ENCODE peak calls at places on chromosomes 11 and 22, in five cellular contexts. One of them, this sample, is unnamed.

GRCh38 chr11:2732940-2733628 is 33.3 kb upstream of the KCNQ1OT1 start:
- DNase-seq in brain microvascular endothelial cell: no peak
- DNase-seq in hepatocyte: no peak
- DNase-seq in fibroblast of lung: no peak
- DNase-seq in PC-3: no peak
- DNase-seq in this sample: no peak

GRCh38 chr11:14273885-14274284 is 85.1 kb downstream of the RRAS2 start:
- DNase-seq in brain microvascular endothelial cell: no peak
- DNase-seq in hepatocyte: no peak
- DNase-seq in fibroblast of lung: no peak
- DNase-seq in PC-3: no peak
- DNase-seq in this sample: no peak

GRCh38 chr11:57639321-57640067 is 10.2 kb downstream of the YPEL4 start:
- DNase-seq in brain microvascular endothelial cell: no peak
- DNase-seq in hepatocyte: peak
- DNase-seq in fibroblast of lung: peak
- DNase-seq in PC-3: peak
- DNase-seq in this sample: no peak

GRCh38 chr11:126186031-126186698 is 25.3 kb downstream of the RPUSD4 start:
- DNase-seq in brain microvascular endothelial cell: no peak
- DNase-seq in hepatocyte: no peak
- DNase-seq in fibroblast of lung: no peak
- DNase-seq in PC-3: no peak
- DNase-seq in this sample: no peak

GRCh38 chr22:29716814-29717213 is 3.0 kb upstream of the CABP7 start:
- DNase-seq in brain microvascular endothelial cell: peak
- DNase-seq in hepatocyte: peak
- DNase-seq in fibroblast of lung: peak
- DNase-seq in PC-3: peak
- DNase-seq in this sample: peak

GRCh38 chr11:124586247-124586860 is 16.6 kb downstream of the OR8A1 start:
- DNase-seq in brain microvascular endothelial cell: peak
- DNase-seq in hepatocyte: peak
- DNase-seq in fibroblast of lung: peak
- DNase-seq in PC-3: peak
- DNase-seq in this sample: peak

GRCh38 chr11:111349191-111349695 is 29.8 kb downstream of the POU2AF1 start:
- DNase-seq in brain microvascular endothelial cell: no peak
- DNase-seq in hepatocyte: no peak
- DNase-seq in fibroblast of lung: no peak
- DNase-seq in PC-3: no peak
- DNase-seq in this sample: no peak

GRCh38 chr11:94325681-94326080 is 21.3 kb downstream of the IZUMO1R start:
- DNase-seq in brain microvascular endothelial cell: peak
- DNase-seq in hepatocyte: peak
- DNase-seq in fibroblast of lung: no peak
- DNase-seq in PC-3: peak
- DNase-seq in this sample: no peak

GRCh38 chr11:60953781-60954180 is 1.8 kb upstream of the SLC15A3 start:
- DNase-seq in brain microvascular endothelial cell: no peak
- DNase-seq in hepatocyte: no peak
- DNase-seq in fibroblast of lung: peak
- DNase-seq in PC-3: no peak
- DNase-seq in this sample: peak

GRCh38 chr22:30506507-30506968 is 1.0 kb upstream of the SEC14L4 start:
- DNase-seq in brain microvascular endothelial cell: no peak
- DNase-seq in hepatocyte: no peak
- DNase-seq in fibroblast of lung: no peak
- DNase-seq in PC-3: no peak
- DNase-seq in this sample: no peak

GRCh38 chr11:35850191-35850590 is 93.7 kb upstream of the LDLRAD3 start:
- DNase-seq in brain microvascular endothelial cell: no peak
- DNase-seq in hepatocyte: no peak
- DNase-seq in fibroblast of lung: no peak
- DNase-seq in PC-3: no peak
- DNase-seq in this sample: no peak

GRCh38 chr11:8870461-8871282 is 40.3 kb upstream of the AKIP1 start:
- DNase-seq in brain microvascular endothelial cell: peak
- DNase-seq in hepatocyte: peak
- DNase-seq in fibroblast of lung: peak
- DNase-seq in PC-3: peak
- DNase-seq in this sample: peak

GRCh38 chr11:17764446-17765218 is 30.1 kb downstream of the KCNC1 start:
- DNase-seq in brain microvascular endothelial cell: no peak
- DNase-seq in hepatocyte: no peak
- DNase-seq in fibroblast of lung: no peak
- DNase-seq in PC-3: no peak
- DNase-seq in this sample: no peak

GRCh38 chr11:14288189-14288935 is 70.6 kb downstream of the RRAS2 start:
- DNase-seq in brain microvascular endothelial cell: peak
- DNase-seq in hepatocyte: no peak
- DNase-seq in fibroblast of lung: peak
- DNase-seq in PC-3: peak
- DNase-seq in this sample: peak

GRCh38 chr11:77081976-77082836 is 15.4 kb downstream of the CAPN5 start:
- DNase-seq in brain microvascular endothelial cell: no peak
- DNase-seq in hepatocyte: no peak
- DNase-seq in fibroblast of lung: no peak
- DNase-seq in PC-3: no peak
- DNase-seq in this sample: no peak

GRCh38 chr22:36860821-36861659 is at the start of gene NCF4:
- DNase-seq in brain microvascular endothelial cell: no peak
- DNase-seq in hepatocyte: no peak
- DNase-seq in fibroblast of lung: no peak
- DNase-seq in PC-3: no peak
- DNase-seq in this sample: no peak

GRCh38 chr11:74672956-74673895 is 58.0 kb downstream of the CHRDL2 start:
- DNase-seq in brain microvascular endothelial cell: peak
- DNase-seq in hepatocyte: peak
- DNase-seq in fibroblast of lung: peak
- DNase-seq in PC-3: peak
- DNase-seq in this sample: peak

GRCh38 chr22:36606114-36606513 is 77.1 kb upstream of the EIF3D start:
- DNase-seq in brain microvascular endothelial cell: no peak
- DNase-seq in hepatocyte: no peak
- DNase-seq in fibroblast of lung: no peak
- DNase-seq in PC-3: no peak
- DNase-seq in this sample: no peak

GRCh38 chr22:17984114-17984513 is 40.2 kb downstream of the MICAL3 start:
- DNase-seq in brain microvascular endothelial cell: no peak
- DNase-seq in hepatocyte: no peak
- DNase-seq in fibroblast of lung: no peak
- DNase-seq in PC-3: peak
- DNase-seq in this sample: no peak

GRCh38 chr11:5204787-5205186 is 4.3 kb upstream of the OR51V1 start:
- DNase-seq in brain microvascular endothelial cell: peak
- DNase-seq in hepatocyte: peak
- DNase-seq in fibroblast of lung: peak
- DNase-seq in PC-3: peak
- DNase-seq in this sample: peak

GRCh38 chr11:17719940-17720795 is 797 bp downstream of the MYOD1 start:
- DNase-seq in brain microvascular endothelial cell: no peak
- DNase-seq in hepatocyte: peak
- DNase-seq in fibroblast of lung: peak
- DNase-seq in PC-3: no peak
- DNase-seq in this sample: no peak

GRCh38 chr22:44438481-44439131 is 59.4 kb downstream of the RTL6 start:
- DNase-seq in brain microvascular endothelial cell: no peak
- DNase-seq in hepatocyte: no peak
- DNase-seq in fibroblast of lung: no peak
- DNase-seq in PC-3: no peak
- DNase-seq in this sample: no peak

GRCh38 chr11:77517226-77517625 is 43.3 kb upstream of the PAK1 start:
- DNase-seq in brain microvascular endothelial cell: no peak
- DNase-seq in hepatocyte: no peak
- DNase-seq in fibroblast of lung: peak
- DNase-seq in PC-3: peak
- DNase-seq in this sample: no peak

GRCh38 chr22:32799516-32799915 is 2.0 kb upstream of the TIMP3 start:
- DNase-seq in brain microvascular endothelial cell: no peak
- DNase-seq in hepatocyte: no peak
- DNase-seq in fibroblast of lung: no peak
- DNase-seq in PC-3: no peak
- DNase-seq in this sample: no peak

GRCh38 chr22:23264610-23265388 is 84.5 kb downstream of the BCR start:
- DNase-seq in brain microvascular endothelial cell: no peak
- DNase-seq in hepatocyte: no peak
- DNase-seq in fibroblast of lung: no peak
- DNase-seq in PC-3: no peak
- DNase-seq in this sample: no peak

GRCh38 chr11:11243790-11244469 is 109.1 kb downstream of the CSNK2A3 start:
- DNase-seq in brain microvascular endothelial cell: peak
- DNase-seq in hepatocyte: peak
- DNase-seq in fibroblast of lung: no peak
- DNase-seq in PC-3: no peak
- DNase-seq in this sample: peak

GRCh38 chr11:2194877-2195755 is 23.5 kb upstream of the TH start:
- DNase-seq in brain microvascular endothelial cell: peak
- DNase-seq in hepatocyte: peak
- DNase-seq in fibroblast of lung: peak
- DNase-seq in PC-3: peak
- DNase-seq in this sample: peak

GRCh38 chr11:103125462-103125861 is 16.2 kb downstream of the DYNC2H1 start:
- DNase-seq in brain microvascular endothelial cell: no peak
- DNase-seq in hepatocyte: no peak
- DNase-seq in fibroblast of lung: no peak
- DNase-seq in PC-3: no peak
- DNase-seq in this sample: no peak

GRCh38 chr11:72439455-72439854 is 5.1 kb upstream of the CLPB start:
- DNase-seq in brain microvascular endothelial cell: peak
- DNase-seq in hepatocyte: no peak
- DNase-seq in fibroblast of lung: peak
- DNase-seq in PC-3: peak
- DNase-seq in this sample: peak

GRCh38 chr11:69654660-69655478 is 13.9 kb downstream of the CCND1 start:
- DNase-seq in brain microvascular endothelial cell: no peak
- DNase-seq in hepatocyte: peak
- DNase-seq in fibroblast of lung: no peak
- DNase-seq in PC-3: peak
- DNase-seq in this sample: no peak

GRCh38 chr22:39592104-39593060 is 21.8 kb downstream of the CACNA1I start:
- DNase-seq in brain microvascular endothelial cell: peak
- DNase-seq in hepatocyte: peak
- DNase-seq in fibroblast of lung: peak
- DNase-seq in PC-3: peak
- DNase-seq in this sample: peak

GRCh38 chr11:128316541-128317206 is 270.7 kb downstream of the ETS1 start:
- DNase-seq in brain microvascular endothelial cell: no peak
- DNase-seq in hepatocyte: no peak
- DNase-seq in fibroblast of lung: no peak
- DNase-seq in PC-3: no peak
- DNase-seq in this sample: no peak

GRCh38 chr22:35023692-35024363 is 42.1 kb upstream of the ISX start:
- DNase-seq in brain microvascular endothelial cell: peak
- DNase-seq in hepatocyte: peak
- DNase-seq in fibroblast of lung: peak
- DNase-seq in PC-3: peak
- DNase-seq in this sample: peak

DNA sequence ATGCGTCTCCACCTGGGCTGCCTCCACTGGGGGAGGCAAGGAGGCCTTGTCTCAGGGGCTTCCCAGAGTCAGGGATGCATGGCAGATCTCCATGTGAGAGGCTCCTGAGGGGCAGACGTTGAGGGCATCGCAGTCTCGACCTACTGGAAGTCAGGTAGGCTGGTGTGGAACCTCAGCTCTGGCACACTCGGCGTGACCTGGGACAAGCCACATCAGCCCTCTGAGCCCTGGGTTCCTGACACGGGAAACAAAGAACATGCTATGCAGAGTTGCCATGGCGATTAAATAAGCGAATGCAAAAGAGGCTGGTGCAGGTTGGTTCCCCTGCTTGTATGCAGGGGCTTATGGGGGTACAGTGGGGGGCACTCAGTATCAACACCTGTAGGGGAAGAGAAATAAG is 442.5 kb downstream of the MIAT start:
- DNase-seq in brain microvascular endothelial cell: no peak
- DNase-seq in hepatocyte: no peak
- DNase-seq in fibroblast of lung: no peak
- DNase-seq in PC-3: no peak
- DNase-seq in this sample: no peak
- H3K4me3 ChIP-seq in brain microvascular endothelial cell: no peak
- H3K4me3 ChIP-seq in hepatocyte: no peak
- H3K4me3 ChIP-seq in fibroblast of lung: no peak
- H3K4me3 ChIP-seq in PC-3: no peak
- H3K4me3 ChIP-seq in this sample: no peak

GRCh38 chr22:26483439-26484359 is at the start of the genes HPS4 and SRRD:
- DNase-seq in brain microvascular endothelial cell: peak
- DNase-seq in hepatocyte: peak
- DNase-seq in fibroblast of lung: peak
- DNase-seq in PC-3: peak
- DNase-seq in this sample: peak
- TF ChIP-seq CTCF in brain microvascular endothelial cell: no peak
- TF ChIP-seq CTCF in hepatocyte: no peak
- TF ChIP-seq CTCF in fibroblast of lung: no peak
- TF ChIP-seq CTCF in PC-3: no peak
- TF ChIP-seq CTCF in this sample: no peak

DNA sequence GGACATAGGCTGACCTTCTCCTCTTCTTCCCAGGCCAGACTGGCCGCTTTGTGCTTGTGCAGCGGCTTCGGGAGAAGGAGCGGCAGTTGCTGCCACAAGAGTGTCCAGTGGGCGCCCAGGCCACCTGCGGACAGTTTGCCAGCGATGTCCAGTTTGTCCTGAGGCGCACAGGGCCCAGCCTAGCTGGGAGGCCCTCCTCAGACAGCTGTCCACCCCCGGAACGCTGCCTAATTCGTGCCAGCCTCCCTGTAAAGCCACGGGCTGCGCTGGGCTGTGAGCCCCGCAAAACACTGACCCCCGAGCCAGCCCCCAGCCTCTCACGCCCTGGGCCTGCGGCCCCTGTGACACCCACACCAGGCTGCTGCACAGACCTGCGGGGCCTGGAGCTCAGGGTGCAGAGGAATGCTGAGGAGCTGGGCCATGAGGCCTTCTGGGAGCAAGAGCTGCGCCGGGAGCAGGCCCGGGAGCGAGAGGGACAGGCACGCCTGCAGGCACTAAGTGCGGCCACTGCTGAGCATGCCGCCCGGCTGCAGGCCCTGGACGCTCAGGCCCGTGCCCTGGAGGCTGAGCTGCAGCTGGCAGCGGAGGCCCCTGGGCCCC is 1.4 kb downstream of the RASSF7 start:
- DNase-seq in brain microvascular endothelial cell: no peak
- DNase-seq in hepatocyte: no peak
- DNase-seq in fibroblast of lung: no peak
- DNase-seq in PC-3: no peak
- DNase-seq in this sample: no peak
- H3K4me3 ChIP-seq in brain microvascular endothelial cell: no peak
- H3K4me3 ChIP-seq in hepatocyte: peak
- H3K4me3 ChIP-seq in fibroblast of lung: no peak
- H3K4me3 ChIP-seq in PC-3: peak
- H3K4me3 ChIP-seq in this sample: peak

DNA sequence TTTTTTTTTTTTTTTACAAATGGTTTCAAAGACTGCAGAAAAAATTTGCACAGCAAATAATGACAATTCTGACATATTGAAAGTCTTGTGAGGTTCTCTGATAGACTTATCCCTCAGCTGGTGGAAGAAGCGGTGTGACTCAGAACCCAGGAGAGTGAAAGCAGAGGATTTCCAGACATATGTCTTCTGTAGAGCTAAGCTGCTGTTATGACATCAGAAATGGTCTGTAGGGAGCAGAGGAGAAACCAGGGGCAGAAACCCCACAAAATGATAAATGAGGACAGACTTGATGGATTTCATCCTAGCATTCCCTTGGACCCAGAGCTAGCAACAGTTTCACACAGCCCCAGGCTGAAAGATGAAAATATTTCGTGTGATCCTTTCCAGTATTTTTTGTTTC is 582.6 kb downstream of the METTL15 start:
- DNase-seq in brain microvascular endothelial cell: no peak
- DNase-seq in hepatocyte: peak
- DNase-seq in fibroblast of lung: peak
- DNase-seq in PC-3: no peak
- DNase-seq in this sample: peak
- TF ChIP-seq CTCF in brain microvascular endothelial cell: no peak
- TF ChIP-seq CTCF in hepatocyte: no peak
- TF ChIP-seq CTCF in fibroblast of lung: no peak
- TF ChIP-seq CTCF in PC-3: no peak
- TF ChIP-seq CTCF in this sample: no peak

This sample was measured in AG10803.